ENCODE peak calls at places on chromosomes 1 and 21, in nine cellular contexts. One of them, this sample, is unnamed.

GRCh38 chr1:168488153-168488552 is 55.6 kb downstream of the XCL2 start:
- DNase-seq in cardiac muscle cell: peak; percentile 86
- DNase-seq in midbrain: no peak
- DNase-seq in naive B cell: no peak
- DNase-seq in fibroblast of lung: peak; percentile 63
- DNase-seq in AG09319: peak; percentile 25
- DNase-seq in stimulated activated CD8-positive, alpha-beta memory T cell treated with anti-CD3 and anti-CD28 coated beads, Interleukin-7, amount 100 ng/mL, for 48 hours: no peak
- DNase-seq in GOT3: peak; percentile 79
- DNase-seq in A549: no peak
- DNase-seq in this sample: peak; percentile 22

GRCh38 chr1:158527190-158527815 is 26.9 kb downstream of the OR6Y1 start:
- DNase-seq in cardiac muscle cell: peak; percentile 51
- DNase-seq in midbrain: peak; percentile 18
- DNase-seq in naive B cell: no peak
- DNase-seq in fibroblast of lung: peak; percentile 61
- DNase-seq in AG09319: no peak
- DNase-seq in stimulated activated CD8-positive, alpha-beta memory T cell treated with anti-CD3 and anti-CD28 coated beads, Interleukin-7, amount 100 ng/mL, for 48 hours: no peak
- DNase-seq in GOT3: no peak
- DNase-seq in A549: peak; percentile 2
- DNase-seq in this sample: no peak

GRCh38 chr1:24970399-24970753 is 40.3 kb upstream of the RUNX3 start:
- DNase-seq in cardiac muscle cell: peak; percentile 39
- DNase-seq in midbrain: no peak
- DNase-seq in naive B cell: no peak
- DNase-seq in fibroblast of lung: peak; percentile 7
- DNase-seq in AG09319: no peak
- DNase-seq in stimulated activated CD8-positive, alpha-beta memory T cell treated with anti-CD3 and anti-CD28 coated beads, Interleukin-7, amount 100 ng/mL, for 48 hours: no peak
- DNase-seq in GOT3: no peak
- DNase-seq in A549: no peak
- DNase-seq in this sample: peak; percentile 28

GRCh38 chr1:232686346-232686745 is 56.4 kb upstream of the SIPA1L2 start:
- DNase-seq in cardiac muscle cell: no peak
- DNase-seq in midbrain: no peak
- DNase-seq in naive B cell: no peak
- DNase-seq in fibroblast of lung: no peak
- DNase-seq in AG09319: no peak
- DNase-seq in stimulated activated CD8-positive, alpha-beta memory T cell treated with anti-CD3 and anti-CD28 coated beads, Interleukin-7, amount 100 ng/mL, for 48 hours: no peak
- DNase-seq in GOT3: no peak
- DNase-seq in A549: no peak
- DNase-seq in this sample: no peak

GRCh38 chr1:86914998-86915736 is 732 bp downstream of the HS2ST1 start:
- DNase-seq in cardiac muscle cell: peak; percentile 63
- DNase-seq in midbrain: peak; percentile 61
- DNase-seq in naive B cell: peak; percentile 41
- DNase-seq in fibroblast of lung: peak; percentile 66
- DNase-seq in AG09319: no peak
- DNase-seq in stimulated activated CD8-positive, alpha-beta memory T cell treated with anti-CD3 and anti-CD28 coated beads, Interleukin-7, amount 100 ng/mL, for 48 hours: peak; percentile 9
- DNase-seq in GOT3: no peak
- DNase-seq in A549: peak; percentile 18
- DNase-seq in this sample: peak; percentile 47

GRCh38 chr1:116020668-116021272 is 44.5 kb downstream of the SLC22A15 start:
- DNase-seq in cardiac muscle cell: peak; percentile 76
- DNase-seq in midbrain: peak; percentile 73
- DNase-seq in naive B cell: peak; percentile 22
- DNase-seq in fibroblast of lung: peak; percentile 58
- DNase-seq in AG09319: peak; percentile 20
- DNase-seq in stimulated activated CD8-positive, alpha-beta memory T cell treated with anti-CD3 and anti-CD28 coated beads, Interleukin-7, amount 100 ng/mL, for 48 hours: peak; percentile 10
- DNase-seq in GOT3: no peak
- DNase-seq in A549: peak; percentile 31
- DNase-seq in this sample: peak; percentile 49

GRCh38 chr1:183977717-183978116 is 59.8 kb downstream of the COLGALT2 start:
- DNase-seq in cardiac muscle cell: no peak
- DNase-seq in midbrain: no peak
- DNase-seq in naive B cell: no peak
- DNase-seq in fibroblast of lung: no peak
- DNase-seq in AG09319: no peak
- DNase-seq in stimulated activated CD8-positive, alpha-beta memory T cell treated with anti-CD3 and anti-CD28 coated beads, Interleukin-7, amount 100 ng/mL, for 48 hours: no peak
- DNase-seq in GOT3: no peak
- DNase-seq in A549: no peak
- DNase-seq in this sample: no peak

GRCh38 chr21:43608225-43608624 is 51.1 kb downstream of the HSF2BP start:
- DNase-seq in cardiac muscle cell: peak; percentile 80
- DNase-seq in midbrain: no peak
- DNase-seq in naive B cell: no peak
- DNase-seq in fibroblast of lung: peak; percentile 87
- DNase-seq in AG09319: no peak
- DNase-seq in stimulated activated CD8-positive, alpha-beta memory T cell treated with anti-CD3 and anti-CD28 coated beads, Interleukin-7, amount 100 ng/mL, for 48 hours: no peak
- DNase-seq in GOT3: no peak
- DNase-seq in A549: no peak
- DNase-seq in this sample: no peak

GRCh38 chr1:104092698-104093097 is 343.0 kb downstream of the AMY1C start:
- DNase-seq in cardiac muscle cell: no peak
- DNase-seq in midbrain: no peak
- DNase-seq in naive B cell: no peak
- DNase-seq in fibroblast of lung: no peak
- DNase-seq in AG09319: no peak
- DNase-seq in stimulated activated CD8-positive, alpha-beta memory T cell treated with anti-CD3 and anti-CD28 coated beads, Interleukin-7, amount 100 ng/mL, for 48 hours: no peak
- DNase-seq in GOT3: no peak
- DNase-seq in A549: no peak
- DNase-seq in this sample: no peak

GRCh38 chr21:17673261-17674020 is 60.7 kb upstream of the BTG3 start:
- DNase-seq in cardiac muscle cell: peak; percentile 13
- DNase-seq in midbrain: no peak
- DNase-seq in naive B cell: no peak
- DNase-seq in fibroblast of lung: no peak
- DNase-seq in AG09319: no peak
- DNase-seq in stimulated activated CD8-positive, alpha-beta memory T cell treated with anti-CD3 and anti-CD28 coated beads, Interleukin-7, amount 100 ng/mL, for 48 hours: no peak
- DNase-seq in GOT3: no peak
- DNase-seq in A549: no peak
- DNase-seq in this sample: no peak